ENCODE peak calls at places on chromosomes 3 and 15, in six cellular contexts. One of them, this sample, is unnamed.

GRCh38 chr3:126908752-126909275 is 74.1 kb upstream of the PLXNA1 start:
- DNase-seq in K562: peak; percentile 83
- DNase-seq in A549: no peak
- DNase-seq in SK-N-SH: no peak
- DNase-seq in H1: no peak
- DNase-seq in HepG2: no peak
- DNase-seq in this sample: no peak

GRCh38 chr3:37945803-37946530 is 44.6 kb upstream of the VILL start:
- DNase-seq in K562: no peak
- DNase-seq in H1: peak; percentile 42
- DNase-seq in HepG2: no peak
- DNase-seq in SK-N-SH: peak; percentile 89
- DNase-seq in A549: peak; percentile 18
- DNase-seq in this sample: no peak

GRCh38 chr3:12598890-12599289 is 42.0 kb downstream of the MKRN2 start:
- DNase-seq in HepG2: no peak
- DNase-seq in K562: no peak
- DNase-seq in A549: no peak
- DNase-seq in H1: no peak
- DNase-seq in SK-N-SH: no peak
- DNase-seq in this sample: no peak

GRCh38 chr3:124492824-124493223 is 237.4 kb upstream of the UMPS start:
- DNase-seq in A549: peak; percentile 85
- DNase-seq in SK-N-SH: peak; percentile 25
- DNase-seq in K562: peak; percentile 53
- DNase-seq in H1: no peak
- DNase-seq in HepG2: peak; percentile 73
- DNase-seq in this sample: no peak

GRCh38 chr3:158267015-158267414 is 157.1 kb downstream of the RSRC1 start:
- DNase-seq in K562: no peak
- DNase-seq in HepG2: no peak
- DNase-seq in H1: no peak
- DNase-seq in SK-N-SH: no peak
- DNase-seq in A549: no peak
- DNase-seq in this sample: no peak

GRCh38 chr3:97793415-97794019 is 28.3 kb upstream of the CRYBG3 start:
- DNase-seq in HepG2: peak; percentile 60
- DNase-seq in K562: peak; percentile 7
- DNase-seq in H1: no peak
- DNase-seq in A549: peak; percentile 13
- DNase-seq in SK-N-SH: peak; percentile 30
- DNase-seq in this sample: peak; percentile 4

GRCh38 chr3:152497457-152497856 is 228.7 kb downstream of the MBNL1 start:
- DNase-seq in SK-N-SH: no peak
- DNase-seq in H1: no peak
- DNase-seq in K562: no peak
- DNase-seq in HepG2: no peak
- DNase-seq in A549: no peak
- DNase-seq in this sample: no peak

GRCh38 chr3:171994646-171995441 is 44.5 kb upstream of the FNDC3B start:
- DNase-seq in SK-N-SH: no peak
- DNase-seq in H1: no peak
- DNase-seq in A549: no peak
- DNase-seq in HepG2: peak; percentile 41
- DNase-seq in K562: no peak
- DNase-seq in this sample: no peak

GRCh38 chr3:5485427-5485826 is 297.9 kb downstream of the EDEM1 start:
- DNase-seq in SK-N-SH: no peak
- DNase-seq in HepG2: no peak
- DNase-seq in H1: no peak
- DNase-seq in K562: no peak
- DNase-seq in A549: no peak
- DNase-seq in this sample: peak; percentile 2

GRCh38 chr3:141407817-141408216 is 39.5 kb downstream of the ZBTB38 start:
- DNase-seq in HepG2: no peak
- DNase-seq in H1: no peak
- DNase-seq in SK-N-SH: no peak
- DNase-seq in A549: no peak
- DNase-seq in K562: no peak
- DNase-seq in this sample: no peak

GRCh38 chr3:182618981-182619591 is 174.2 kb upstream of the ATP11B start:
- DNase-seq in HepG2: no peak
- DNase-seq in H1: no peak
- DNase-seq in A549: no peak
- DNase-seq in SK-N-SH: no peak
- DNase-seq in K562: no peak
- DNase-seq in this sample: no peak

GRCh38 chr3:114809668-114810413 is 337.2 kb downstream of the ZBTB20 start:
- DNase-seq in K562: no peak
- DNase-seq in A549: no peak
- DNase-seq in H1: no peak
- DNase-seq in HepG2: peak; percentile 8
- DNase-seq in SK-N-SH: no peak
- DNase-seq in this sample: peak; percentile 79

GRCh38 chr3:65483475-65483874 is 555.2 kb downstream of the MAGI1 start:
- DNase-seq in K562: no peak
- DNase-seq in H1: no peak
- DNase-seq in HepG2: no peak
- DNase-seq in A549: no peak
- DNase-seq in SK-N-SH: no peak
- DNase-seq in this sample: no peak

GRCh38 chr3:50270422-50270831 is 1.5 kb downstream of the SEMA3B start:
- DNase-seq in A549: no peak
- DNase-seq in SK-N-SH: no peak
- DNase-seq in K562: no peak
- DNase-seq in H1: no peak
- DNase-seq in HepG2: no peak
- DNase-seq in this sample: no peak

GRCh38 chr3:50269460-50269859 is 513 bp downstream of the SEMA3B start:
- DNase-seq in A549: no peak
- DNase-seq in K562: no peak
- DNase-seq in HepG2: no peak
- DNase-seq in SK-N-SH: no peak
- DNase-seq in H1: no peak
- DNase-seq in this sample: no peak

GRCh38 chr3:50268703-50269451 is at the start of gene SEMA3B:
- DNase-seq in K562: no peak
- DNase-seq in SK-N-SH: no peak
- DNase-seq in HepG2: peak; percentile 71
- DNase-seq in H1: no peak
- DNase-seq in A549: peak; percentile 48
- DNase-seq in this sample: no peak

GRCh38 chr3:50270841-50271240 is 1.9 kb downstream of the SEMA3B start:
- DNase-seq in HepG2: no peak
- DNase-seq in K562: no peak
- DNase-seq in A549: no peak
- DNase-seq in H1: no peak
- DNase-seq in SK-N-SH: no peak
- DNase-seq in this sample: no peak

DNA sequence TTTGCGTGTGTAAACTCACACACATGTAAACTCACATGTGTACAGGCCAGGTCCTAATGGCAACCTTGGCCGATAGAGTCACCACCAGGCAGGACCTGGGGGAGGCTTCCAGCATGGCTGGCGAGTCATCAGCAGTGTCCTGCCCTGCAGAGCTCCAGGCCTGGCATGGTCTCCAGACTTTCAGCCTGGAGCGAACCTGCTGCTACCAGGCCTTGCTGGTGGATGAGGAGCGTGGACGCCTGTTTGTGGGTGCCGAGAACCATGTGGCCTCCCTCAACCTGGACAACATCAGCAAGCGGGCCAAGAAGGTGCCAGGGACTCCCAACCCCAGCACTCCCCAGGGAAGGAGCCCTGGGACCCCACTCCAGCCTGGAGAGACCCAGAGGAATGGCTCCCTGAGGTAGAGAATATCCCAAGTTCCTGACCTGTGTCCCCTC is 1.0 kb downstream of the SEMA3B start:
- DNase-seq in HepG2: no peak
- DNase-seq in H1: no peak
- DNase-seq in K562: no peak
- DNase-seq in A549: peak; percentile 50
- DNase-seq in SK-N-SH: no peak
- DNase-seq in this sample: no peak
- TF ChIP-seq EP300 in HepG2: no peak
- TF ChIP-seq EP300 in H1: no peak
- TF ChIP-seq EP300 in K562: no peak
- TF ChIP-seq EP300 in A549: no peak
- TF ChIP-seq EP300 in SK-N-SH: no peak
- TF ChIP-seq EP300 in this sample: no peak

DNA sequence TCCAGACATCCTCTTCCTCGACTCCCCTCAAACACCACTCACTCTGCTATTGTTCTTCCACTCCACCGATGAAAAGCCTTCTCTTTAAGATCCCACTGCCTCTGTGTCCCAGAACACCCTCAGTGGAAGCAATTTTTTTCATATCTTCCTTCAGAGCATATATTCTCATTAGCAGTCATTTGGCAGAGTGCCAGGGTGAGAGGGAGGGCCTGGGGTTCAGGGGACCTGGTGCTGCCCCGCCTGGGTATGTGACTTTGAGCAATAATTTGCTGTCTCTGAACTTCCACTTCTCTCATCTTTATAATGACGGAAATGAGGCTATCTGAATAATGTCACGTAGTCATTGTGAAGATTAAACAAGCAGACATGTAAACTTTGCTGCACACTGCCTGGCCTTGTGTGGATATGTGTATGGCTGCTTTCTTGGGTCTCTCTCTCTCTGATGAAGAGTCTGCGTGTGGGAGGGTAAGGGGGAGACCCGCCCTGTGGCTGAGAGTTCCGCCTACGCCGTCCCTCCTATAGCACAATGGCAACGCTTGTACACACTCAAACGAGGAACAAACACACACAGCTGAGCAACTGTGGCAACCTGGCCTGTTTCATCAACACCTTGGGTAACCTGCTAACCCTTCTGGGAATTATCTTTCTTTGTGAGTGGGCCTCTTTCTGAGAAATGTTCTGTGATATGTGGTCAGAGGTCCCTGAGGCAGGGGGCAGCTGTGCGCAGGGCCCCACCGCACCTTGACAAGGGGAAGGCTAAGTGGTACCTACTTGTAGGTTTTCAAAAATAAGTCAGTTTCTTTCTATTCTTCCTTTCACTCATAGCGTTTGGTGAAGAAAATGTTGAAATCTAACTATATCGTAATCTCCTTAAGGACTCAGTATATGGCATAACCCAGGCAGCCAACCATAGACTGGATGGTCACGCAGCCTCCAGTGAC is 369.8 kb downstream of the SV2B start:
- DNase-seq in H1: no peak
- DNase-seq in SK-N-SH: peak; percentile 14
- DNase-seq in HepG2: no peak
- DNase-seq in K562: peak; percentile 35
- DNase-seq in A549: no peak
- DNase-seq in this sample: no peak
- TF ChIP-seq RFX5 in H1: no peak
- TF ChIP-seq RFX5 in SK-N-SH: no peak
- TF ChIP-seq RFX5 in HepG2: no peak
- TF ChIP-seq RFX5 in K562: no peak
- TF ChIP-seq RFX5 in A549: no peak
- TF ChIP-seq RFX5 in this sample: no peak

GRCh38 chr3:64463981-64464380 is 223.8 kb downstream of the ADAMTS9 start:
- DNase-seq in H1: no peak
- DNase-seq in K562: no peak
- DNase-seq in A549: no peak
- DNase-seq in HepG2: no peak
- DNase-seq in SK-N-SH: no peak
- DNase-seq in this sample: no peak

GRCh38 chr3:64462203-64463120 is 225.3 kb downstream of the ADAMTS9 start:
- DNase-seq in HepG2: no peak
- DNase-seq in H1: no peak
- DNase-seq in A549: no peak
- DNase-seq in SK-N-SH: no peak
- DNase-seq in K562: no peak
- DNase-seq in this sample: no peak

GRCh38 chr3:64464955-64465354 is 222.8 kb downstream of the ADAMTS9 start:
- DNase-seq in SK-N-SH: no peak
- DNase-seq in A549: no peak
- DNase-seq in H1: no peak
- DNase-seq in HepG2: no peak
- DNase-seq in K562: no peak
- DNase-seq in this sample: no peak

GRCh38 chr3:64470436-64470835 is 217.4 kb downstream of the ADAMTS9 start:
- DNase-seq in K562: no peak
- DNase-seq in A549: no peak
- DNase-seq in SK-N-SH: no peak
- DNase-seq in HepG2: no peak
- DNase-seq in H1: no peak
- DNase-seq in this sample: no peak

DNA sequence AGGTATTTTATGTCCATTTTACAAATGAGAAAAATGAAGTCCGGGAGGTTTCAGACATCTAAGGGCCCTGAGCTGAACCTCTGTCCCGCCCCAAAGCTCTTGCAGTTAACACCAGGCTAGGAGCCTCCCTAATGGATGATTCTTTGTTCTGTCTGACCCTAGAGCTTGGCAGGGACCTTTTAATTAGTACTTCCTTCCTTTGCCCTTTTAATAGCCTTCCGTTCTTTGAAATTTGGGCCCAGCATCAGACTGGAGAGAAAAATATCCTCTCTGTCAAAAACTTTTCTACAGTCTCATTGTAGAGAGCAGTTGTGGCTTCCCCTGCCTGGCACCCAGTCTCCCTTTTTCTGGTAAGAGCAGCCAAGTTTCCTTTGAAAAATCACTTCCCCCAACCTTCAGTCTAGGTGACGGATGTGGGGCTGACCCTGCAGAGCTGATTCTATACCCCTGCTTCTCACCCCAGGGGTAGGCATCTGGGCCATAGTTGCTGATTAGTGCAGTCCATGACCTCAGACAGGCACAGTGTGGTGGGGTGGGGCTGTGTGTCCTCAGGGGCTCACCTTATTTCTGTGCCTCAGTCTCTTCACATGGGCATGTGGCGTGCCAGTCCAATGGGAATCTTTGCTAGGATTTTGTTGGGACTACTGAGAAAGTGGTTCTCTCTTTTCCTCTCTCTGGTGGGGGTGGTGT is 220.4 kb downstream of the ADAMTS9 start:
- DNase-seq in A549: no peak
- DNase-seq in SK-N-SH: no peak
- DNase-seq in K562: no peak
- DNase-seq in H1: no peak
- DNase-seq in HepG2: no peak
- DNase-seq in this sample: no peak
- TF ChIP-seq EP300 in A549: no peak
- TF ChIP-seq EP300 in SK-N-SH: no peak
- TF ChIP-seq EP300 in K562: no peak
- TF ChIP-seq EP300 in H1: no peak
- TF ChIP-seq EP300 in HepG2: no peak
- TF ChIP-seq EP300 in this sample: no peak

DNA sequence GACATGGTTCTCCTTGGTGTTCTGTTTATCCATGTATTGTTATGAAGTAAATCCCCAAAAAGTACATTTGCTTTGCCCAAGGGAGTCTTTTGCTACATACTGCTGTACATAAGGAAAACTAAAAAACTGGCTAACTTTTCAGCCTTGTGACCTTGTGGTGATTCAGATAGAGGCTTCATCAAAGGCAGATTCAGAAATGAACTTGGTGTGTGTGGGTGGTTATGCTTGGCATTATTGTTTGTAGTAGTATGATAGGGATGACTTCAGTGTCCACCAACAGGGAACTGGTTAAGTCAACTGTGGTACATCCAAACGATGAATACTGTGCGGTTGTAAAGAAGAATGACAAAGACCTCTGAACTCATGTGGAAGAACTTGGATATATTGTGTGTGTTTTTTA is 75.6 kb upstream of the CHRNB4 start:
- DNase-seq in HepG2: no peak
- DNase-seq in SK-N-SH: no peak
- DNase-seq in A549: no peak
- DNase-seq in H1: no peak
- DNase-seq in K562: no peak
- DNase-seq in this sample: no peak
- TF ChIP-seq RFX5 in HepG2: no peak
- TF ChIP-seq RFX5 in SK-N-SH: no peak
- TF ChIP-seq RFX5 in A549: no peak
- TF ChIP-seq RFX5 in H1: no peak
- TF ChIP-seq RFX5 in K562: no peak
- TF ChIP-seq RFX5 in this sample: no peak